ENCODE peak calls at places on chromosomes 13 and 19, in nine cellular contexts. One of them, this sample, is unnamed.

GRCh38 chr13:109764474-109765292 is 21.7 kb downstream of the IRS2 start:
- DNase-seq in dorsolateral prefrontal cortex: peak
- DNase-seq in OCI-LY7: no peak
- DNase-seq in AG09309: no peak
- DNase-seq in tibial artery: no peak
- DNase-seq in astrocyte of the spinal cord: peak
- DNase-seq in upper lobe of right lung: no peak
- DNase-seq in foreskin fibroblast: peak
- DNase-seq in progenitor cell of endocrine pancreas: no peak
- DNase-seq in this sample: no peak

GRCh38 chr19:5908773-5909442 is 4.2 kb downstream of the VMAC start:
- DNase-seq in astrocyte of the spinal cord: no peak
- DNase-seq in OCI-LY7: no peak
- DNase-seq in progenitor cell of endocrine pancreas: no peak
- DNase-seq in upper lobe of right lung: no peak
- DNase-seq in AG09309: no peak
- DNase-seq in tibial artery: no peak
- DNase-seq in foreskin fibroblast: no peak
- DNase-seq in dorsolateral prefrontal cortex: no peak
- DNase-seq in this sample: no peak

GRCh38 chr13:34748561-34748960 is 193.5 kb upstream of the NBEA start:
- DNase-seq in foreskin fibroblast: no peak
- DNase-seq in tibial artery: no peak
- DNase-seq in OCI-LY7: no peak
- DNase-seq in dorsolateral prefrontal cortex: no peak
- DNase-seq in progenitor cell of endocrine pancreas: no peak
- DNase-seq in AG09309: no peak
- DNase-seq in astrocyte of the spinal cord: no peak
- DNase-seq in upper lobe of right lung: no peak
- DNase-seq in this sample: no peak

GRCh38 chr19:38350883-38351282 is 15.3 kb downstream of the CATSPERG start:
- DNase-seq in progenitor cell of endocrine pancreas: no peak
- DNase-seq in AG09309: no peak
- DNase-seq in astrocyte of the spinal cord: no peak
- DNase-seq in OCI-LY7: no peak
- DNase-seq in dorsolateral prefrontal cortex: no peak
- DNase-seq in foreskin fibroblast: no peak
- DNase-seq in tibial artery: no peak
- DNase-seq in upper lobe of right lung: no peak
- DNase-seq in this sample: no peak

GRCh38 chr13:50745542-50745941 is 98.0 kb downstream of the DLEU7 start:
- DNase-seq in dorsolateral prefrontal cortex: no peak
- DNase-seq in upper lobe of right lung: no peak
- DNase-seq in astrocyte of the spinal cord: no peak
- DNase-seq in OCI-LY7: no peak
- DNase-seq in foreskin fibroblast: no peak
- DNase-seq in tibial artery: no peak
- DNase-seq in progenitor cell of endocrine pancreas: no peak
- DNase-seq in AG09309: no peak
- DNase-seq in this sample: no peak

GRCh38 chr19:43759515-43759914 is 4.8 kb upstream of the SMG9 start:
- DNase-seq in OCI-LY7: peak
- DNase-seq in dorsolateral prefrontal cortex: no peak
- DNase-seq in astrocyte of the spinal cord: peak
- DNase-seq in foreskin fibroblast: peak
- DNase-seq in AG09309: no peak
- DNase-seq in upper lobe of right lung: no peak
- DNase-seq in tibial artery: no peak
- DNase-seq in progenitor cell of endocrine pancreas: no peak
- DNase-seq in this sample: no peak

GRCh38 chr13:28423010-28423409 is 71.9 kb downstream of the FLT1 start:
- DNase-seq in OCI-LY7: peak
- DNase-seq in foreskin fibroblast: no peak
- DNase-seq in tibial artery: peak
- DNase-seq in dorsolateral prefrontal cortex: no peak
- DNase-seq in AG09309: no peak
- DNase-seq in upper lobe of right lung: peak
- DNase-seq in astrocyte of the spinal cord: no peak
- DNase-seq in progenitor cell of endocrine pancreas: no peak
- DNase-seq in this sample: no peak

GRCh38 chr19:16428372-16429036 is 43.3 kb downstream of the EPS15L1 start:
- DNase-seq in astrocyte of the spinal cord: no peak
- DNase-seq in progenitor cell of endocrine pancreas: no peak
- DNase-seq in tibial artery: no peak
- DNase-seq in OCI-LY7: no peak
- DNase-seq in foreskin fibroblast: no peak
- DNase-seq in dorsolateral prefrontal cortex: no peak
- DNase-seq in upper lobe of right lung: no peak
- DNase-seq in AG09309: no peak
- DNase-seq in this sample: no peak

GRCh38 chr13:113458218-113459065 is 5.2 kb upstream of the ADPRHL1 start:
- DNase-seq in foreskin fibroblast: no peak
- DNase-seq in astrocyte of the spinal cord: peak
- DNase-seq in progenitor cell of endocrine pancreas: no peak
- DNase-seq in tibial artery: no peak
- DNase-seq in AG09309: no peak
- DNase-seq in OCI-LY7: no peak
- DNase-seq in upper lobe of right lung: peak
- DNase-seq in dorsolateral prefrontal cortex: no peak
- DNase-seq in this sample: peak

GRCh38 chr13:76791290-76791664 is 94.9 kb downstream of the KCTD12 start:
- DNase-seq in astrocyte of the spinal cord: no peak
- DNase-seq in tibial artery: no peak
- DNase-seq in upper lobe of right lung: no peak
- DNase-seq in progenitor cell of endocrine pancreas: no peak
- DNase-seq in dorsolateral prefrontal cortex: no peak
- DNase-seq in OCI-LY7: no peak
- DNase-seq in AG09309: no peak
- DNase-seq in foreskin fibroblast: peak
- DNase-seq in this sample: no peak

DNA sequence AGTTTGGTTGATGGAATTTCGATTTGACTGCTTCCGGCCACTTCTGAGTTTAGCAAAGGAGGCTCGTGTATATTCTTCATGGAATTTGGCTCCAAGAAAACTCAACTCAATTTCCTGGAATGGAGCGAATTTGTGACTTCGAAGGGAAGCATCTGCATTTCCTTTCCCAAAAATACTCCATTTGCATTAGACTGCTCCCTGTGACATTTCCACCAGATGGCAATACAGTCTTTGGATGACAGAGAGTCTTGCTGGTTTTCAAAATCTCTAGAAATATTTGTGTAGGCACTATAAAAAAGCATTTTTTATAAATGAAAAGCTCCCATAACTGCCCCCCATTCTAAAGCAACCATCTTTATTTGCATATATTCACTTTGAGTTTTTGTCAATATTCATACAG is 4.1 kb downstream of the C1QTNF9 start:
- DNase-seq in OCI-LY7: no peak
- DNase-seq in dorsolateral prefrontal cortex: no peak
- DNase-seq in astrocyte of the spinal cord: no peak
- DNase-seq in upper lobe of right lung: no peak
- DNase-seq in progenitor cell of endocrine pancreas: no peak
- DNase-seq in AG09309: no peak
- DNase-seq in tibial artery: no peak
- DNase-seq in foreskin fibroblast: peak
- DNase-seq in this sample: no peak
- TF ChIP-seq CTCF in OCI-LY7: peak
- TF ChIP-seq CTCF in dorsolateral prefrontal cortex: peak
- TF ChIP-seq CTCF in astrocyte of the spinal cord: peak
- TF ChIP-seq CTCF in upper lobe of right lung: peak
- TF ChIP-seq CTCF in progenitor cell of endocrine pancreas: peak
- TF ChIP-seq CTCF in AG09309: peak
- TF ChIP-seq CTCF in tibial artery: no peak
- TF ChIP-seq CTCF in foreskin fibroblast: peak
- TF ChIP-seq CTCF in this sample: no peak

DNA sequence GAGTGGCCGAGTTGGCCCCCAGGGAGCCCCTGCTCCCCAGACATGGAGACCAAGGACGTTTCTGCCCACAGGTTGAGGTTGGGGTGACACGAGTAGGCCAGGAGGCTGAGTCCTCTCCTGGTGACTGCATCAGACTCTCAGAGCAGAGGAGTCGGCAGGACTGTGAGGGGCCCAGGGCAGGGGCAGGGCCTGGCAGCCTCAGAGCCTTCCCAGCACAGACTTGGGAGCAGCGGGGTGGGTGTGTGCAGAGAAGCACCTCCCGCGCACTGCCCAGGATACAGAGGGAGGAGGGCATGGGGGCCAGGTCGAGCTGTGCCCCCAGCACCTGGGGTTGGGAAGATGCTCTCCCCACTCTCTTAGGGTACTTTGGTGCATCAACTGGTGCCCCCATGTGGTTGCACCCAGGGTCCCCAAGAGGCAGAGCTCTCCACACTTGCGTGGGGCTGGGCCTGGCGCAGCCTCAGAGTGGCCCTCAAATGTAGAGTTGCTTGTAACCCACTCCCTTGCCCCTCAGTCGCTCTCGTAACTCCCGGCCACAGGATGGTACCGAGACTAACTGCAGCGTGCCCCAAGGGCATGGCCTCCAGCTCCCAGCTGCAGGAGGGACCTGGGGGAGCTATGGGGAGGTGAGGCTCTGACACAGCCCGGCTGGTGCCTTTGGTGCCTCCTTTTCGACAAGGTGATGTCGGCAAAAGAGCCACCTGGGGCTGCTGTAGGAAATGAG is 15.9 kb downstream of the TSSK6 start:
- DNase-seq in tibial artery: no peak
- DNase-seq in OCI-LY7: no peak
- DNase-seq in AG09309: no peak
- DNase-seq in upper lobe of right lung: no peak
- DNase-seq in dorsolateral prefrontal cortex: no peak
- DNase-seq in progenitor cell of endocrine pancreas: no peak
- DNase-seq in astrocyte of the spinal cord: no peak
- DNase-seq in foreskin fibroblast: no peak
- DNase-seq in this sample: no peak
- TF ChIP-seq CTCF in tibial artery: no peak
- TF ChIP-seq CTCF in OCI-LY7: peak
- TF ChIP-seq CTCF in AG09309: no peak
- TF ChIP-seq CTCF in upper lobe of right lung: no peak
- TF ChIP-seq CTCF in dorsolateral prefrontal cortex: no peak
- TF ChIP-seq CTCF in progenitor cell of endocrine pancreas: no peak
- TF ChIP-seq CTCF in astrocyte of the spinal cord: no peak
- TF ChIP-seq CTCF in foreskin fibroblast: no peak
- TF ChIP-seq CTCF in this sample: no peak

GRCh38 chr19:18781047-18781600 is 10.0 kb downstream of the COMP start:
- DNase-seq in OCI-LY7: no peak
- DNase-seq in astrocyte of the spinal cord: no peak
- DNase-seq in tibial artery: no peak
- DNase-seq in progenitor cell of endocrine pancreas: no peak
- DNase-seq in dorsolateral prefrontal cortex: no peak
- DNase-seq in foreskin fibroblast: no peak
- DNase-seq in upper lobe of right lung: no peak
- DNase-seq in AG09309: no peak
- DNase-seq in this sample: no peak

GRCh38 chr19:18781885-18782527 is 9.1 kb downstream of the COMP start:
- DNase-seq in progenitor cell of endocrine pancreas: no peak
- DNase-seq in AG09309: no peak
- DNase-seq in OCI-LY7: no peak
- DNase-seq in upper lobe of right lung: no peak
- DNase-seq in astrocyte of the spinal cord: no peak
- DNase-seq in foreskin fibroblast: no peak
- DNase-seq in dorsolateral prefrontal cortex: no peak
- DNase-seq in tibial artery: no peak
- DNase-seq in this sample: no peak

GRCh38 chr19:18778826-18779354 is 12.2 kb downstream of the COMP start:
- DNase-seq in foreskin fibroblast: no peak
- DNase-seq in AG09309: no peak
- DNase-seq in progenitor cell of endocrine pancreas: no peak
- DNase-seq in dorsolateral prefrontal cortex: no peak
- DNase-seq in tibial artery: no peak
- DNase-seq in astrocyte of the spinal cord: no peak
- DNase-seq in OCI-LY7: no peak
- DNase-seq in upper lobe of right lung: no peak
- DNase-seq in this sample: no peak

GRCh38 chr19:18780081-18780480 is 11.0 kb downstream of the COMP start:
- DNase-seq in OCI-LY7: no peak
- DNase-seq in foreskin fibroblast: no peak
- DNase-seq in astrocyte of the spinal cord: no peak
- DNase-seq in tibial artery: no peak
- DNase-seq in AG09309: no peak
- DNase-seq in upper lobe of right lung: no peak
- DNase-seq in dorsolateral prefrontal cortex: no peak
- DNase-seq in progenitor cell of endocrine pancreas: no peak
- DNase-seq in this sample: no peak

DNA sequence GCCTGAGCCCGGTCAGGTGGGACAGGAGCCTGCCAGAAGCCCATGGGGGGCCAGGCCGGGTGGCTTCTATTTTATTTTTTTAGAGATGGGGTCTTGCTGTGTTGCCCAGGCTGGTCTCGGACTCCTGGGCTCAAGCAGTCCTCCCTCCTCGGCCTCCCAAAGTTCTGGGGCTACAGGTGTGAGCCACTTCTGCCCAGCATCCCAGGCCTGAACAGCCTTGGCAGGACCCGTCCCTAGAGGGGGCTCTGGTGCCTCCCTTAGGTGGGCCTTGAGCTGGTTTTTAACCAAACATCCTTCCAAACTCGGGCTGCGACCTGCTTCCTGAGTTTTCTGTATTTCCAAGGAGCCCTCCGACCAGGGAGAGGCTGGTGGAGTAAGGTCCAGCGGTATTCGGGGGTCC is 10.5 kb downstream of the COMP start:
- DNase-seq in tibial artery: no peak
- DNase-seq in progenitor cell of endocrine pancreas: no peak
- DNase-seq in foreskin fibroblast: no peak
- DNase-seq in OCI-LY7: peak
- DNase-seq in upper lobe of right lung: no peak
- DNase-seq in dorsolateral prefrontal cortex: no peak
- DNase-seq in AG09309: no peak
- DNase-seq in astrocyte of the spinal cord: no peak
- DNase-seq in this sample: no peak
- TF ChIP-seq CTCF in tibial artery: no peak
- TF ChIP-seq CTCF in progenitor cell of endocrine pancreas: peak
- TF ChIP-seq CTCF in foreskin fibroblast: peak
- TF ChIP-seq CTCF in OCI-LY7: peak
- TF ChIP-seq CTCF in upper lobe of right lung: no peak
- TF ChIP-seq CTCF in dorsolateral prefrontal cortex: no peak
- TF ChIP-seq CTCF in AG09309: peak
- TF ChIP-seq CTCF in astrocyte of the spinal cord: peak
- TF ChIP-seq CTCF in this sample: no peak

DNA sequence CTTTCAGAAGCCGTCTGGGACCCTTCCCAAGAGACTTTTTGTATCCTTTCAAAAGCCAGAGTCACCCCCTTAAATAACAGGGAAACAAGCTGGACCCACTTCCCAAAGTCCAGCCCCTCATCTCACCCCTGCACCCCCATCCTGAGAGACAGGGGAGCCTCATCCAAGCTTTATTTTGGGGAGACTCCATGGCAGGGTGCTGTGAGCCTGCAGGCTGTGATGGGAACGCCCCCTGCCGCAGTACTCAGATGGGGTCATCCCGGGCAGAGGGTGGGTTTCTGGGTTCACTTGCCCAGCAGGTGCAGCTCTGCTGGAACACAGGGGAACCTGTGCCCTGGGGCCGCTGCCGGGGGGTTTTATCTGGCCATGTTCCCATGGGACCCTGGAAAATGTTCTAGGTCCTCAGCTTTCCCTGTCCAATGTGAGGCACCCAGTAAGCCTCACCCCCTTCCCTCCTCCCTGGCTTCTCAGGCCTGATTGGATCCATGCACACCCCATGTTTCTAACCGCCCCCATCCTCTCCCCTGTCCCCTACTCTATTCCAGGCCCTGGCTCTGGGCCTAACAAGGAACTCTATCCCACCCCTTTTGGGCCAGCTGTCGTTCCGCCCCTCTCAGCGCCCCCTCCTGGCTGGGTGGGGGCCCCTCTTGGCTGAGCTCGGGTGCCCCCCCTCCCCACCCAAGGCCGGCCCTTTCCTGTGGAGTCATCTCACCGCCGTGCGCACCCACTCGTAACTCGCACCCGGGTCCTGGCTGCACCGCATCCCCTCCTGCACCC is 1.0 kb downstream of the HIF3A start:
- DNase-seq in dorsolateral prefrontal cortex: peak
- DNase-seq in progenitor cell of endocrine pancreas: no peak
- DNase-seq in AG09309: no peak
- DNase-seq in foreskin fibroblast: peak
- DNase-seq in upper lobe of right lung: peak
- DNase-seq in astrocyte of the spinal cord: peak
- DNase-seq in tibial artery: peak
- DNase-seq in OCI-LY7: no peak
- DNase-seq in this sample: no peak
- TF ChIP-seq CTCF in dorsolateral prefrontal cortex: no peak
- TF ChIP-seq CTCF in progenitor cell of endocrine pancreas: no peak
- TF ChIP-seq CTCF in AG09309: peak
- TF ChIP-seq CTCF in foreskin fibroblast: no peak
- TF ChIP-seq CTCF in upper lobe of right lung: peak
- TF ChIP-seq CTCF in astrocyte of the spinal cord: peak
- TF ChIP-seq CTCF in tibial artery: peak
- TF ChIP-seq CTCF in OCI-LY7: peak
- TF ChIP-seq CTCF in this sample: no peak

This sample was measured in GM13976.